ENCODE peak calls at places on chromosomes 12 and 14, in six cellular contexts. K is Panc1, F is HCT116, O is K562, D is HepG2, I is upper lobe of left lung. Z is an unnamed sample.

GRCh38 chr12:124721501-124722154 is 142.0 kb downstream of the SCARB1 start:
- ATAC-seq in K (peak), F (no peak), O (no peak), D (no peak), I (no peak), Z (no peak)

GRCh38 chr12:100403446-100403845 is 46.6 kb downstream of the SLC17A8 start:
- ATAC-seq in K (no peak), F (no peak), O (no peak), D (no peak), I (no peak), Z (no peak)

GRCh38 chr12:79307340-79307739 is 383.4 kb downstream of the PAWR start:
- ATAC-seq in K (no peak), F (no peak), O (no peak), D (no peak), I (no peak), Z (no peak)

GRCh38 chr14:24695265-24696241 is 61.6 kb upstream of the GZMB start:
- ATAC-seq in K (no peak), F (no peak), O (no peak), D (no peak), I (no peak), Z (no peak)

GRCh38 chr12:45234134-45234865 is 18.4 kb downstream of the ANO6 start:
- ATAC-seq in K (peak), F (peak), O (peak), D (peak), I (peak), Z (peak)

GRCh38 chr14:93723001-93723400 is 65.3 kb downstream of the PRIMA1 start:
- ATAC-seq in K (no peak), F (no peak), O (no peak), D (no peak), I (no peak), Z (no peak)

GRCh38 chr12:111033281-111034147 is 113.1 kb upstream of the MYL2 start:
- ATAC-seq in K (no peak), F (no peak), O (no peak), D (no peak), I (no peak), Z (no peak)

GRCh38 chr12:2544213-2544612 is 250.6 kb upstream of the FKBP4 start:
- ATAC-seq in K (no peak), F (no peak), O (no peak), D (no peak), I (no peak), Z (no peak)

GRCh38 chr14:69231486-69231885 is 28.5 kb upstream of the GALNT16 start:
- ATAC-seq in K (no peak), F (no peak), O (no peak), D (no peak), I (no peak), Z (no peak)

GRCh38 chr14:94388027-94388895 is at the start of gene SERPINA1:
- ATAC-seq in K (peak), F (peak), O (peak), D (peak), I (peak), Z (no peak)

GRCh38 chr14:99961826-99962518 is 103.2 kb upstream of the EVL start:
- ATAC-seq in K (no peak), F (no peak), O (no peak), D (no peak), I (no peak), Z (no peak)

GRCh38 chr12:47801170-47801903 is 18.4 kb downstream of the HDAC7 start:
- ATAC-seq in K (no peak), F (no peak), O (no peak), D (peak), I (peak), Z (no peak)

GRCh38 chr14:35335388-35336092 is 43.4 kb downstream of the PSMA6 start:
- ATAC-seq in K (peak), F (peak), O (no peak), D (peak), I (no peak), Z (no peak)

GRCh38 chr14:31025335-31026075 is at the start of gene AP4S1:
- ATAC-seq in K (peak), F (peak), O (peak), D (peak), I (peak), Z (no peak)

GRCh38 chr12:6644257-6644596 is 3.0 kb downstream of the ACRBP start:
- ATAC-seq in K (no peak), F (no peak), O (no peak), D (peak), I (peak), Z (peak)

GRCh38 chr12:69527506-69528272 is 57.5 kb downstream of the FRS2 start:
- ATAC-seq in K (peak), F (no peak), O (no peak), D (no peak), I (no peak), Z (peak)

GRCh38 chr12:16385779-16386646 is 38.6 kb downstream of the MGST1 start:
- ATAC-seq in K (peak), F (peak), O (no peak), D (peak), I (peak), Z (peak)

GRCh38 chr14:67887478-67887877 is 67.9 kb downstream of the RAD51B start:
- ATAC-seq in K (no peak), F (no peak), O (no peak), D (no peak), I (no peak), Z (no peak)

GRCh38 chr14:65462411-65462810 is 49.9 kb downstream of the FUT8 start:
- ATAC-seq in K (no peak), F (peak), O (no peak), D (no peak), I (no peak), Z (no peak)

GRCh38 chr14:73231874-73232851 is 5.1 kb upstream of the PAPLN start:
- ATAC-seq in K (peak), F (peak), O (peak), D (peak), I (no peak), Z (no peak)

GRCh38 chr12:122028601-122029560 is 7.2 kb downstream of the BCL7A start:
- ATAC-seq in K (no peak), F (no peak), O (no peak), D (no peak), I (no peak), Z (no peak)

GRCh38 chr12:14216405-14217294 is 148.8 kb upstream of the ATF7IP start:
- ATAC-seq in K (no peak), F (peak), O (peak), D (no peak), I (no peak), Z (no peak)

GRCh38 chr12:67430708-67431335 is 161.7 kb downstream of the CAND1 start:
- ATAC-seq in K (no peak), F (no peak), O (no peak), D (no peak), I (no peak), Z (peak)

GRCh38 chr14:99099051-99099787 is 172.8 kb downstream of the BCL11B start:
- ATAC-seq in K (no peak), F (no peak), O (no peak), D (no peak), I (no peak), Z (no peak)

GRCh38 chr12:114902665-114903393 is 218.9 kb upstream of the TBX3 start:
- ATAC-seq in K (no peak), F (no peak), O (no peak), D (peak), I (no peak), Z (no peak)
- TF ChIP-seq POLR2AphosphoS5 in K (no peak), F (no peak), O (no peak), D (no peak), I (no peak), Z (no peak)

GRCh38 chr12:11962795-11963347 is 107.9 kb upstream of the BCL2L14 start:
- ATAC-seq in K (no peak), F (no peak), O (no peak), D (no peak), I (no peak), Z (no peak)

GRCh38 chr12:11967356-11968040 is 103.2 kb upstream of the BCL2L14 start:
- ATAC-seq in K (no peak), F (no peak), O (no peak), D (no peak), I (no peak), Z (no peak)

GRCh38 chr12:11963841-11964471 is 106.8 kb upstream of the BCL2L14 start:
- ATAC-seq in K (no peak), F (no peak), O (no peak), D (no peak), I (no peak), Z (no peak)

GRCh38 chr12:11968041-11968383 is 102.7 kb upstream of the BCL2L14 start:
- ATAC-seq in K (no peak), F (no peak), O (no peak), D (no peak), I (no peak), Z (no peak)

GRCh38 chr12:11965258-11965910 is 105.4 kb upstream of the BCL2L14 start:
- ATAC-seq in K (no peak), F (no peak), O (no peak), D (no peak), I (no peak), Z (no peak)
- TF ChIP-seq POLR2AphosphoS5 in K (no peak), F (no peak), O (no peak), D (no peak), I (no peak), Z (no peak)

GRCh38 chr12:76943004-76943403 is 64.2 kb upstream of the CSRP2 start:
- ATAC-seq in K (no peak), F (no peak), O (no peak), D (no peak), I (no peak), Z (no peak)
- TF ChIP-seq POLR2AphosphoS5 in K (no peak), F (no peak), O (no peak), D (no peak), I (no peak), Z (no peak)

DNA sequence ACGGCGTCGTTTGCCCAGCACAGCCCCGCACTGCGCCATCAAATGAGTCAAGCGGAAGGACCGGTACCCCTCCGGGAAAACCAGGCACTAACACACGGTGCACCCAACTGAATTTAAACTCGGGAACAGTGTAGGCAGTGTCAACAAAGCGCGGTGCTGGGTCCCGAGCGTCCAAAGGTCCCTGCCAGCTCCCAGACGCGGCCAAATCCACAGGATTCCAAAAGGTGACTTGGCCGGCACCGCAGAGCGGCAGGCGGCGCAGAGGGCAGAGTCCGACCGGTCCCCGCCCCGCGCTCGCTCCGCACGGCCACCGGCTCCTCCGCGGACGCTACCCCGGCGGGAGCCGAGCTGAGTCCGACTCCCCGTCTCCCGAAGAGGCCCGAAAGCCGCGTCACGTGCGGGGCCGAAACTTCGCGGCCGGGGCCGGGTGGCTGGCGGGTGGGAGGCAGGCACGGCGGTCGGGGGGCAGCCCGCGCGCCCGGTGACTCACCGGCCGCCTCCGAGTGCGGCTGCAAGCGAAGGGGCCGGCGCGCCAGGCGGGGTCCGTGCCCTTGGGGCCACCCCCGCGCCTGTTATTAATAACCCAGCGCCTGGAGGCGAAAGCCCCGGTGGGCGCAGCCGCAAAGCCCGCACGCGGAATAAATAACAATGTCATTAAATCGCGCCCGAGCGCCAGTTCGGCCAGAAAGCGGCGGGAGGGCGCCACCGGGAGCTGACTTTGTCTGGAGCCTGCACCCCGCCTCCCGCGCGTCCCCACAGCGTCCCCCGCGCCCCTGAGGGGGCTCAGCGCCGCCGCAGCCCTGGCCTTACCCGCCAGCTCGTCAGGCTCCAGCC is 823 bp downstream of the DENND5B start:
- ATAC-seq in K (peak), F (peak), O (peak), D (peak), I (peak), Z (peak)
- TF ChIP-seq POLR2AphosphoS5 in K (peak), F (peak), O (no peak), D (peak), I (peak), Z (peak)

GRCh38 chr12:117032593-117033381 is 66.4 kb downstream of the TESC start:
- ATAC-seq in K (peak), F (peak), O (no peak), D (no peak), I (no peak), Z (peak)
- TF ChIP-seq POLR2AphosphoS5 in K (no peak), F (no peak), O (no peak), D (no peak), I (no peak), Z (no peak)

DNA sequence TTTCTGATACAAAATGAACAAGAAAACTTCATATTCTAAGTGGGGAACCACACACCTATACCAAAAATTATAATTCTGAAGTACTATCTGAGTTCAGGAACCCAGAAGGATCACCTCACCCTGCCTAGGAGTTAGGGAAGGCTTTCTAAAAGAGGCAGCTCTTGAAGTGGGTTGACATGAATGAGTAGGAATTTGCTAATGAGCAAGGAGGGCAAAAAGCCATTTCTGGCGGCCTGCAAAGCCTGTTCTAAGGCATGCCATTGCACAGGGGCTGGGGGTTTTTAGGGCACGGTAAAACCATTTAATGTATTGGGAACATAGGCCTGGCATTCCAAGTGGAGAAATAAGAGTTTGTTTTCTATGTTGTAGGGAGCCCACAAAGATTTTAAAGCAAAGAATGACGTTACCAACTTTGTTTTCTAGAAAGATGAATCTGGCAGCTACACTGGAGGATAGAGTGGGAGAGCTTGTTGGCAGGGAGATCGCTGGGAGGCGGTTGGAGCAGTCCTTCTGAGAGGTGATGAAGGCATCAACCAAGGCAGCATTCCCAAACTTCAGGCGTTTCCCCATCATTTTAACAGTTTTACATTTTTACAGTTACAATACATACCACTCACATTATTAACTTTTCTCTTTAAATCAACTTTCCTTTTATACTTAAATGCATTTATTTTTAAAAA is 14.1 kb downstream of the IFT43 start:
- ATAC-seq in K (no peak), F (no peak), O (no peak), D (no peak), I (no peak), Z (no peak)
- TF ChIP-seq POLR2AphosphoS5 in K (no peak), F (no peak), O (no peak), D (no peak), I (no peak), Z (no peak)

DNA sequence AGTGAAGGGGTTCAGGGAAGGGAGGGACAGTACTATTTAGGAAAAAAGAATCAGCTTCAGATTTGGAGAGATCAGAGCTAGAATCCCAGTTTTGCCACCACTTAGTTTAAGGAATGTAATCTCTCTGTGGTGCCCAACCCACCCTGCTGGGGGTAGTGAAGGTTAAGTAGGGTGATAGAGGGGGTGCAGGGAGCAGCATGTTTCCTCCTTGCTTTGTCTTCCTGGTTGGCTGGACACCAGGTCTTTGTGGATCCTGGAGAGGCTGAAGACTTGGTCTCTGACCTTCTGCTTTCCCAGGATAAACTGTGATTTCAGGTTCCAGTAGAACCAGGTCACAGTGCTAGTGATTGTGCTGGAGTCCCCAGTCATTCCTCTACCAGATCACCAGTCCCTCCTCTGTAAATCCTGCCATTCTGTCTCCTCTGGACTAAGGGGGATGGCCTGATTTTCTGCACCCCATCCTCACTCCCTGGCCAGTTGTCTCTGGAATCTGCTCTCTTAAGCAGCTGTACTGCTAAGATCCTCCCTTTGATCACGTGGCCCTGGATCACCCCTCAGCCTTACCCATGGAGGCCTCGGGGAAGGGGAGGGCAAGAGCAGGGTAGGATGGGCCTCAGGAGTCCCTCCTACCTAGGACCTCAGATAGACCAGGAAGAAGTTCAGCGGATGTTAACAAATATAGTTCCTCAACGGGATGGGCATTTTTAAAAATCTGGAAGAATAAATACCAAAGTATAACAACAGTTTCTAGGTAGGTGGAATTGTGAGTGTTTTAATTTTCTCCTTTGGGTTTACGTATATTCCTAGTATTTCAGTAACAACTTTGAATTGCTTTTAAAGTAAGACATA is 3.1 kb downstream of the MAP3K12 start:
- ATAC-seq in K (no peak), F (no peak), O (peak), D (no peak), I (no peak), Z (no peak)
- TF ChIP-seq POLR2AphosphoS5 in K (no peak), F (no peak), O (no peak), D (peak), I (peak), Z (no peak)